ENCODE peak calls at places on chromosome 13, in ten cellular contexts. B is stimulated activated CD4-positive, alpha-beta T cell treated with anti-CD3 and anti-CD28 coated beads, TNF-alpha, amount 100 ng/mL, for 48 hours; I is activated CD4-positive, CD25-positive, alpha-beta regulatory T cell treated with anti-CD3 and anti-CD28 coated beads, Interleukin-2, amount 50 U/mL, for 16 hours; R is effector memory CD4-positive, alpha-beta T cell; G is activated CD8-positive, alpha-beta memory T cell treated with anti-CD3 and anti-CD28 coated beads, Interleukin-2, amount 50 U/mL, for 48 hours; T is activated CD4-positive, alpha-beta T cell treated with anti-CD3 and anti-CD28 coated beads, Interleukin-2, amount 50 U/mL, for 1 hour; V is amygdala; N is A673; P is HS-27A; U is WTC11. Y is an unnamed sample.

GRCh38 chr13:70604448-70604847 is 496.2 kb upstream of the KLHL1 start:
- DNase-seq in P (no peak), I (no peak), V (no peak), T (no peak), G (no peak), U (no peak), R (no peak), B (no peak), N (no peak), Y (no peak)

GRCh38 chr13:110109910-110110309 is 197.0 kb downstream of the COL4A1 start:
- DNase-seq in I (no peak), V (no peak), P (no peak), B (no peak), N (no peak), G (no peak), T (no peak), U (no peak), R (no peak), Y (no peak)

GRCh38 chr13:23871616-23872220 is 17.5 kb downstream of the MIPEP start:
- DNase-seq in G (no peak), T (no peak), I (no peak), B (no peak), U (no peak), N (peak), V (no peak), P (no peak), R (no peak), Y (no peak)

GRCh38 chr13:108227651-108228272 is 9.6 kb downstream of the ABHD13 start:
- DNase-seq in N (peak), T (no peak), I (no peak), G (no peak), U (no peak), R (no peak), V (no peak), B (no peak), P (no peak), Y (no peak)

GRCh38 chr13:23462815-23463559 is 29.5 kb upstream of the SACS start:
- DNase-seq in U (no peak), R (no peak), N (no peak), P (no peak), B (no peak), T (no peak), V (no peak), G (no peak), I (no peak), Y (no peak)

GRCh38 chr13:65472336-65472735 is 1757.8 kb downstream of the PCDH9 start:
- DNase-seq in T (no peak), P (no peak), N (peak), I (no peak), G (no peak), V (no peak), R (no peak), U (no peak), B (no peak), Y (no peak)

GRCh38 chr13:68019901-68020300 is 789.8 kb upstream of the PCDH9 start:
- DNase-seq in G (no peak), P (no peak), U (no peak), V (no peak), N (no peak), R (no peak), I (no peak), T (no peak), B (no peak), Y (no peak)

GRCh38 chr13:28530729-28531194 is 35.8 kb upstream of the FLT1 start:
- DNase-seq in U (no peak), N (peak), V (no peak), G (no peak), I (no peak), T (no peak), B (no peak), R (no peak), P (no peak), Y (no peak)

GRCh38 chr13:46392967-46393366 is 5.9 kb upstream of the RUBCNL start:
- DNase-seq in P (no peak), G (no peak), R (no peak), T (no peak), N (no peak), V (no peak), B (no peak), U (no peak), I (no peak), Y (no peak)

GRCh38 chr13:75217949-75218348 is 264.0 kb downstream of the TBC1D4 start:
- DNase-seq in N (peak), T (no peak), I (no peak), R (no peak), V (no peak), B (no peak), P (no peak), G (no peak), U (no peak), Y (no peak)

GRCh38 chr13:69101841-69102240 is 1005.8 kb upstream of the ATXN8OS start:
- DNase-seq in G (no peak), P (no peak), R (no peak), V (no peak), N (no peak), I (no peak), B (no peak), T (no peak), U (no peak), Y (no peak)

GRCh38 chr13:99608345-99608744 is 107.1 kb downstream of the TM9SF2 start:
- DNase-seq in B (no peak), U (no peak), T (no peak), G (no peak), N (no peak), R (no peak), I (no peak), V (no peak), P (no peak), Y (no peak)

GRCh38 chr13:49110122-49110831 is 109.9 kb upstream of the MLNR start:
- DNase-seq in T (peak), V (peak), U (peak), R (peak), N (peak), G (peak), I (peak), P (peak), B (peak), Y (no peak)

GRCh38 chr13:89755729-89756492 is 1591.6 kb upstream of the MIR17HG start:
- DNase-seq in G (no peak), R (no peak), I (no peak), B (no peak), P (no peak), V (no peak), N (no peak), U (no peak), T (no peak), Y (no peak)

GRCh38 chr13:37360556-37360955 is 238.0 kb downstream of the POSTN start:
- DNase-seq in G (no peak), P (no peak), V (no peak), N (no peak), R (no peak), B (no peak), U (no peak), T (no peak), I (no peak), Y (no peak)